ENCODE peak calls at places on chromosomes 11 and 22, in nine cellular contexts. One of them, this sample, is unnamed.

GRCh38 chr11:65861165-65861505 is 902 bp downstream of the MUS81 start:
- DNase-seq in SK-MEL-5: no peak
- DNase-seq in NCI-H1436: no peak
- DNase-seq in CD4-positive, CD25-positive, alpha-beta regulatory T cell: no peak
- DNase-seq in hepatocyte: no peak
- DNase-seq in activated T-cell treated with anti-CD3 and anti-CD28 coated beads for 1 hour: no peak
- DNase-seq in activated CD8-positive, alpha-beta memory T cell treated with anti-CD3 and anti-CD28 coated beads, Interleukin-2, amount 10 ng/mL, durations not matched to agents 7 days and 5 days: no peak
- DNase-seq in AML-193: no peak
- DNase-seq in WTC11: no peak
- DNase-seq in this sample: no peak

GRCh38 chr11:69934861-69935494 is 115.8 kb upstream of the FGF3 start:
- DNase-seq in hepatocyte: no peak
- DNase-seq in AML-193: no peak
- DNase-seq in NCI-H1436: no peak
- DNase-seq in activated T-cell treated with anti-CD3 and anti-CD28 coated beads for 1 hour: no peak
- DNase-seq in activated CD8-positive, alpha-beta memory T cell treated with anti-CD3 and anti-CD28 coated beads, Interleukin-2, amount 10 ng/mL, durations not matched to agents 7 days and 5 days: no peak
- DNase-seq in WTC11: peak
- DNase-seq in SK-MEL-5: no peak
- DNase-seq in CD4-positive, CD25-positive, alpha-beta regulatory T cell: no peak
- DNase-seq in this sample: no peak

GRCh38 chr11:37504925-37505324 is 906.9 kb upstream of the RAG2 start:
- DNase-seq in NCI-H1436: no peak
- DNase-seq in CD4-positive, CD25-positive, alpha-beta regulatory T cell: no peak
- DNase-seq in hepatocyte: peak
- DNase-seq in SK-MEL-5: no peak
- DNase-seq in AML-193: no peak
- DNase-seq in activated CD8-positive, alpha-beta memory T cell treated with anti-CD3 and anti-CD28 coated beads, Interleukin-2, amount 10 ng/mL, durations not matched to agents 7 days and 5 days: no peak
- DNase-seq in WTC11: no peak
- DNase-seq in activated T-cell treated with anti-CD3 and anti-CD28 coated beads for 1 hour: no peak
- DNase-seq in this sample: no peak

GRCh38 chr11:64777449-64778222 is 706 bp downstream of the SF1 start:
- DNase-seq in hepatocyte: peak
- DNase-seq in activated CD8-positive, alpha-beta memory T cell treated with anti-CD3 and anti-CD28 coated beads, Interleukin-2, amount 10 ng/mL, durations not matched to agents 7 days and 5 days: peak
- DNase-seq in AML-193: peak
- DNase-seq in WTC11: peak
- DNase-seq in NCI-H1436: peak
- DNase-seq in SK-MEL-5: peak
- DNase-seq in activated T-cell treated with anti-CD3 and anti-CD28 coated beads for 1 hour: peak
- DNase-seq in CD4-positive, CD25-positive, alpha-beta regulatory T cell: peak
- DNase-seq in this sample: peak

GRCh38 chr22:24420977-24421343 is 6.4 kb upstream of the ADORA2A start:
- DNase-seq in activated T-cell treated with anti-CD3 and anti-CD28 coated beads for 1 hour: no peak
- DNase-seq in hepatocyte: no peak
- DNase-seq in SK-MEL-5: no peak
- DNase-seq in WTC11: no peak
- DNase-seq in activated CD8-positive, alpha-beta memory T cell treated with anti-CD3 and anti-CD28 coated beads, Interleukin-2, amount 10 ng/mL, durations not matched to agents 7 days and 5 days: no peak
- DNase-seq in AML-193: no peak
- DNase-seq in NCI-H1436: no peak
- DNase-seq in CD4-positive, CD25-positive, alpha-beta regulatory T cell: no peak
- DNase-seq in this sample: no peak

GRCh38 chr11:125154380-125155099 is 10.0 kb upstream of the PKNOX2 start:
- DNase-seq in CD4-positive, CD25-positive, alpha-beta regulatory T cell: no peak
- DNase-seq in SK-MEL-5: no peak
- DNase-seq in NCI-H1436: no peak
- DNase-seq in activated CD8-positive, alpha-beta memory T cell treated with anti-CD3 and anti-CD28 coated beads, Interleukin-2, amount 10 ng/mL, durations not matched to agents 7 days and 5 days: no peak
- DNase-seq in WTC11: no peak
- DNase-seq in activated T-cell treated with anti-CD3 and anti-CD28 coated beads for 1 hour: no peak
- DNase-seq in hepatocyte: no peak
- DNase-seq in AML-193: no peak
- DNase-seq in this sample: no peak

GRCh38 chr22:20525048-20525447 is 17.6 kb downstream of the MED15 start:
- DNase-seq in activated CD8-positive, alpha-beta memory T cell treated with anti-CD3 and anti-CD28 coated beads, Interleukin-2, amount 10 ng/mL, durations not matched to agents 7 days and 5 days: no peak
- DNase-seq in CD4-positive, CD25-positive, alpha-beta regulatory T cell: no peak
- DNase-seq in hepatocyte: no peak
- DNase-seq in WTC11: no peak
- DNase-seq in SK-MEL-5: no peak
- DNase-seq in NCI-H1436: no peak
- DNase-seq in AML-193: no peak
- DNase-seq in activated T-cell treated with anti-CD3 and anti-CD28 coated beads for 1 hour: no peak
- DNase-seq in this sample: no peak

GRCh38 chr11:119334173-119334930 is at the start of gene RNF26:
- DNase-seq in hepatocyte: peak
- DNase-seq in CD4-positive, CD25-positive, alpha-beta regulatory T cell: peak
- DNase-seq in WTC11: peak
- DNase-seq in activated CD8-positive, alpha-beta memory T cell treated with anti-CD3 and anti-CD28 coated beads, Interleukin-2, amount 10 ng/mL, durations not matched to agents 7 days and 5 days: peak
- DNase-seq in AML-193: peak
- DNase-seq in NCI-H1436: peak
- DNase-seq in SK-MEL-5: peak
- DNase-seq in activated T-cell treated with anti-CD3 and anti-CD28 coated beads for 1 hour: peak
- DNase-seq in this sample: peak

GRCh38 chr11:69374110-69374981 is 80.4 kb downstream of the MYEOV start:
- DNase-seq in CD4-positive, CD25-positive, alpha-beta regulatory T cell: no peak
- DNase-seq in activated CD8-positive, alpha-beta memory T cell treated with anti-CD3 and anti-CD28 coated beads, Interleukin-2, amount 10 ng/mL, durations not matched to agents 7 days and 5 days: no peak
- DNase-seq in activated T-cell treated with anti-CD3 and anti-CD28 coated beads for 1 hour: no peak
- DNase-seq in NCI-H1436: no peak
- DNase-seq in hepatocyte: no peak
- DNase-seq in AML-193: no peak
- DNase-seq in WTC11: no peak
- DNase-seq in SK-MEL-5: no peak
- DNase-seq in this sample: no peak

GRCh38 chr11:72079776-72080325 is 491 bp downstream of the NUMA1 start:
- DNase-seq in hepatocyte: peak
- DNase-seq in AML-193: no peak
- DNase-seq in SK-MEL-5: no peak
- DNase-seq in CD4-positive, CD25-positive, alpha-beta regulatory T cell: no peak
- DNase-seq in activated T-cell treated with anti-CD3 and anti-CD28 coated beads for 1 hour: no peak
- DNase-seq in activated CD8-positive, alpha-beta memory T cell treated with anti-CD3 and anti-CD28 coated beads, Interleukin-2, amount 10 ng/mL, durations not matched to agents 7 days and 5 days: no peak
- DNase-seq in WTC11: no peak
- DNase-seq in NCI-H1436: no peak
- DNase-seq in this sample: no peak

GRCh38 chr11:47161134-47161854 is 15.4 kb downstream of the ARFGAP2 start:
- DNase-seq in WTC11: peak
- DNase-seq in NCI-H1436: peak
- DNase-seq in AML-193: peak
- DNase-seq in hepatocyte: peak
- DNase-seq in activated T-cell treated with anti-CD3 and anti-CD28 coated beads for 1 hour: peak
- DNase-seq in SK-MEL-5: peak
- DNase-seq in CD4-positive, CD25-positive, alpha-beta regulatory T cell: peak
- DNase-seq in activated CD8-positive, alpha-beta memory T cell treated with anti-CD3 and anti-CD28 coated beads, Interleukin-2, amount 10 ng/mL, durations not matched to agents 7 days and 5 days: peak
- DNase-seq in this sample: peak

GRCh38 chr22:39820266-39820665 is 73.3 kb downstream of the ENTHD1 start:
- DNase-seq in hepatocyte: no peak
- DNase-seq in CD4-positive, CD25-positive, alpha-beta regulatory T cell: no peak
- DNase-seq in activated T-cell treated with anti-CD3 and anti-CD28 coated beads for 1 hour: no peak
- DNase-seq in NCI-H1436: no peak
- DNase-seq in AML-193: no peak
- DNase-seq in WTC11: no peak
- DNase-seq in SK-MEL-5: no peak
- DNase-seq in activated CD8-positive, alpha-beta memory T cell treated with anti-CD3 and anti-CD28 coated beads, Interleukin-2, amount 10 ng/mL, durations not matched to agents 7 days and 5 days: no peak
- DNase-seq in this sample: no peak

GRCh38 chr11:72812604-72812967 is 1.6 kb upstream of the ATG16L2 start:
- DNase-seq in WTC11: no peak
- DNase-seq in SK-MEL-5: no peak
- DNase-seq in NCI-H1436: peak
- DNase-seq in activated CD8-positive, alpha-beta memory T cell treated with anti-CD3 and anti-CD28 coated beads, Interleukin-2, amount 10 ng/mL, durations not matched to agents 7 days and 5 days: no peak
- DNase-seq in hepatocyte: no peak
- DNase-seq in activated T-cell treated with anti-CD3 and anti-CD28 coated beads for 1 hour: no peak
- DNase-seq in AML-193: no peak
- DNase-seq in CD4-positive, CD25-positive, alpha-beta regulatory T cell: no peak
- DNase-seq in this sample: no peak

GRCh38 chr22:25051983-25052710 is 99.6 kb downstream of the KIAA1671 start:
- DNase-seq in AML-193: no peak
- DNase-seq in NCI-H1436: peak
- DNase-seq in activated CD8-positive, alpha-beta memory T cell treated with anti-CD3 and anti-CD28 coated beads, Interleukin-2, amount 10 ng/mL, durations not matched to agents 7 days and 5 days: no peak
- DNase-seq in WTC11: no peak
- DNase-seq in SK-MEL-5: no peak
- DNase-seq in hepatocyte: peak
- DNase-seq in activated T-cell treated with anti-CD3 and anti-CD28 coated beads for 1 hour: no peak
- DNase-seq in CD4-positive, CD25-positive, alpha-beta regulatory T cell: no peak
- DNase-seq in this sample: no peak

GRCh38 chr11:22192642-22193347 is at the start of gene ANO5:
- DNase-seq in WTC11: peak
- DNase-seq in hepatocyte: peak
- DNase-seq in SK-MEL-5: peak
- DNase-seq in activated CD8-positive, alpha-beta memory T cell treated with anti-CD3 and anti-CD28 coated beads, Interleukin-2, amount 10 ng/mL, durations not matched to agents 7 days and 5 days: no peak
- DNase-seq in AML-193: no peak
- DNase-seq in NCI-H1436: no peak
- DNase-seq in CD4-positive, CD25-positive, alpha-beta regulatory T cell: no peak
- DNase-seq in activated T-cell treated with anti-CD3 and anti-CD28 coated beads for 1 hour: no peak
- DNase-seq in this sample: no peak

GRCh38 chr11:34724973-34725372 is 104.1 kb downstream of the EHF start:
- DNase-seq in activated T-cell treated with anti-CD3 and anti-CD28 coated beads for 1 hour: no peak
- DNase-seq in AML-193: no peak
- DNase-seq in NCI-H1436: no peak
- DNase-seq in SK-MEL-5: no peak
- DNase-seq in activated CD8-positive, alpha-beta memory T cell treated with anti-CD3 and anti-CD28 coated beads, Interleukin-2, amount 10 ng/mL, durations not matched to agents 7 days and 5 days: no peak
- DNase-seq in hepatocyte: no peak
- DNase-seq in CD4-positive, CD25-positive, alpha-beta regulatory T cell: no peak
- DNase-seq in WTC11: no peak
- DNase-seq in this sample: no peak

GRCh38 chr11:41978951-41979350 is 519.5 kb upstream of the LRRC4C start:
- DNase-seq in hepatocyte: no peak
- DNase-seq in WTC11: no peak
- DNase-seq in SK-MEL-5: no peak
- DNase-seq in AML-193: no peak
- DNase-seq in activated CD8-positive, alpha-beta memory T cell treated with anti-CD3 and anti-CD28 coated beads, Interleukin-2, amount 10 ng/mL, durations not matched to agents 7 days and 5 days: no peak
- DNase-seq in activated T-cell treated with anti-CD3 and anti-CD28 coated beads for 1 hour: no peak
- DNase-seq in CD4-positive, CD25-positive, alpha-beta regulatory T cell: no peak
- DNase-seq in NCI-H1436: no peak
- DNase-seq in this sample: no peak

GRCh38 chr11:61949169-61950034 is 749 bp upstream of the BEST1 start:
- DNase-seq in hepatocyte: peak
- DNase-seq in CD4-positive, CD25-positive, alpha-beta regulatory T cell: no peak
- DNase-seq in NCI-H1436: peak
- DNase-seq in activated T-cell treated with anti-CD3 and anti-CD28 coated beads for 1 hour: no peak
- DNase-seq in AML-193: no peak
- DNase-seq in activated CD8-positive, alpha-beta memory T cell treated with anti-CD3 and anti-CD28 coated beads, Interleukin-2, amount 10 ng/mL, durations not matched to agents 7 days and 5 days: peak
- DNase-seq in SK-MEL-5: peak
- DNase-seq in WTC11: peak
- DNase-seq in this sample: no peak

GRCh38 chr11:2767071-2767470 is 67.3 kb upstream of the KCNQ1OT1 start:
- DNase-seq in CD4-positive, CD25-positive, alpha-beta regulatory T cell: no peak
- DNase-seq in activated T-cell treated with anti-CD3 and anti-CD28 coated beads for 1 hour: no peak
- DNase-seq in WTC11: no peak
- DNase-seq in hepatocyte: no peak
- DNase-seq in AML-193: no peak
- DNase-seq in SK-MEL-5: no peak
- DNase-seq in NCI-H1436: no peak
- DNase-seq in activated CD8-positive, alpha-beta memory T cell treated with anti-CD3 and anti-CD28 coated beads, Interleukin-2, amount 10 ng/mL, durations not matched to agents 7 days and 5 days: no peak
- DNase-seq in this sample: no peak

GRCh38 chr11:117815262-117815803 is 9.2 kb downstream of the FXYD2 start:
- DNase-seq in SK-MEL-5: no peak
- DNase-seq in activated CD8-positive, alpha-beta memory T cell treated with anti-CD3 and anti-CD28 coated beads, Interleukin-2, amount 10 ng/mL, durations not matched to agents 7 days and 5 days: peak
- DNase-seq in AML-193: peak
- DNase-seq in hepatocyte: no peak
- DNase-seq in activated T-cell treated with anti-CD3 and anti-CD28 coated beads for 1 hour: peak
- DNase-seq in NCI-H1436: no peak
- DNase-seq in WTC11: no peak
- DNase-seq in CD4-positive, CD25-positive, alpha-beta regulatory T cell: peak
- DNase-seq in this sample: peak

GRCh38 chr11:65912840-65913239 is 6.0 kb downstream of the C11orf68 start:
- DNase-seq in CD4-positive, CD25-positive, alpha-beta regulatory T cell: no peak
- DNase-seq in NCI-H1436: no peak
- DNase-seq in activated CD8-positive, alpha-beta memory T cell treated with anti-CD3 and anti-CD28 coated beads, Interleukin-2, amount 10 ng/mL, durations not matched to agents 7 days and 5 days: no peak
- DNase-seq in hepatocyte: no peak
- DNase-seq in SK-MEL-5: no peak
- DNase-seq in activated T-cell treated with anti-CD3 and anti-CD28 coated beads for 1 hour: no peak
- DNase-seq in WTC11: no peak
- DNase-seq in AML-193: no peak
- DNase-seq in this sample: no peak

GRCh38 chr11:119167933-119168332 is 592 bp upstream of the NLRX1 start:
- DNase-seq in SK-MEL-5: no peak
- DNase-seq in hepatocyte: no peak
- DNase-seq in AML-193: no peak
- DNase-seq in activated T-cell treated with anti-CD3 and anti-CD28 coated beads for 1 hour: no peak
- DNase-seq in WTC11: no peak
- DNase-seq in activated CD8-positive, alpha-beta memory T cell treated with anti-CD3 and anti-CD28 coated beads, Interleukin-2, amount 10 ng/mL, durations not matched to agents 7 days and 5 days: no peak
- DNase-seq in CD4-positive, CD25-positive, alpha-beta regulatory T cell: no peak
- DNase-seq in NCI-H1436: no peak
- DNase-seq in this sample: no peak

GRCh38 chr11:125941606-125942275 is 4.1 kb upstream of the VSIG10L2 start:
- DNase-seq in WTC11: peak
- DNase-seq in SK-MEL-5: peak
- DNase-seq in activated CD8-positive, alpha-beta memory T cell treated with anti-CD3 and anti-CD28 coated beads, Interleukin-2, amount 10 ng/mL, durations not matched to agents 7 days and 5 days: peak
- DNase-seq in NCI-H1436: peak
- DNase-seq in CD4-positive, CD25-positive, alpha-beta regulatory T cell: peak
- DNase-seq in AML-193: no peak
- DNase-seq in hepatocyte: peak
- DNase-seq in activated T-cell treated with anti-CD3 and anti-CD28 coated beads for 1 hour: peak
- DNase-seq in this sample: peak

GRCh38 chr11:73267921-73268540 is 4.1 kb upstream of the P2RY6 start:
- DNase-seq in activated T-cell treated with anti-CD3 and anti-CD28 coated beads for 1 hour: no peak
- DNase-seq in CD4-positive, CD25-positive, alpha-beta regulatory T cell: no peak
- DNase-seq in NCI-H1436: no peak
- DNase-seq in SK-MEL-5: no peak
- DNase-seq in hepatocyte: no peak
- DNase-seq in WTC11: no peak
- DNase-seq in AML-193: no peak
- DNase-seq in activated CD8-positive, alpha-beta memory T cell treated with anti-CD3 and anti-CD28 coated beads, Interleukin-2, amount 10 ng/mL, durations not matched to agents 7 days and 5 days: no peak
- DNase-seq in this sample: no peak

This sample was measured in effector CD4-positive, alpha-beta T cell.